ENCODE peak calls at places on chromosomes 11 and 22, in four cellular contexts. Z, U, Y and I are unnamed samples.

GRCh38 chr11:18617688-18618340 is 16.3 kb downstream of the SPTY2D1 start:
- DNase-seq in Y (peak), Z (peak), U (no peak), I (no peak)

GRCh38 chr11:130644187-130644586 is 195.7 kb downstream of the ADAMTS15 start:
- DNase-seq in U (no peak), Y (no peak), Z (no peak), I (no peak)

GRCh38 chr11:57778318-57779037 is 16.9 kb downstream of the CTNND1 start:
- DNase-seq in Y (peak), U (peak), Z (peak), I (no peak)

GRCh38 chr22:46047226-46047625 is 70.3 kb upstream of the WNT7B start:
- DNase-seq in Z (no peak), U (no peak), Y (no peak), I (no peak)

GRCh38 chr11:119153049-119153818 is 4.4 kb downstream of the ABCG4 start:
- DNase-seq in Y (no peak), Z (no peak), U (no peak), I (no peak)

GRCh38 chr11:100663583-100663982 is 23.5 kb upstream of the ARHGAP42 start:
- DNase-seq in U (no peak), Y (no peak), Z (no peak), I (no peak)

GRCh38 chr22:37627545-37627944 is 11.9 kb upstream of the SH3BP1 start:
- DNase-seq in Y (no peak), Z (no peak), U (no peak), I (no peak)

GRCh38 chr11:96037267-96037990 is 113.5 kb upstream of the MTMR2 start:
- DNase-seq in U (peak), Y (no peak), Z (peak), I (no peak)

GRCh38 chr22:44211946-44212930 is 31.5 kb downstream of the PARVG start:
- DNase-seq in Y (peak), U (no peak), Z (peak), I (no peak)

GRCh38 chr22:33932997-33933396 is 12.7 kb upstream of the LARGE1 start:
- DNase-seq in U (no peak), Y (no peak), Z (no peak), I (no peak)

GRCh38 chr11:123228489-123229163 is 33.6 kb upstream of the CLMP start:
- DNase-seq in U (no peak), Y (no peak), Z (peak), I (no peak)

GRCh38 chr11:134452026-134452848 is 40.2 kb upstream of the B3GAT1 start:
- DNase-seq in Z (no peak), U (no peak), Y (no peak), I (no peak)

GRCh38 chr11:130601141-130601540 is 152.7 kb downstream of the ADAMTS15 start:
- DNase-seq in Z (peak), Y (peak), U (no peak), I (no peak)

GRCh38 chr22:44676441-44677298 is 25.3 kb upstream of the PRR5 start:
- DNase-seq in U (no peak), Z (no peak), Y (peak), I (no peak)

GRCh38 chr11:110762596-110762995 is 50.4 kb upstream of the ARHGAP20 start:
- DNase-seq in U (no peak), Y (peak), Z (peak), I (no peak)

GRCh38 chr11:86116386-86116726 is 47.5 kb upstream of the PICALM start:
- DNase-seq in U (no peak), Y (peak), Z (peak), I (peak)

GRCh38 chr11:12482839-12483238 is 105.5 kb downstream of the PARVA start:
- DNase-seq in Y (no peak), U (no peak), Z (no peak), I (no peak)